ENCODE peak calls at places on chromosome 14, in four cellular contexts. One of them, this sample, is unnamed.

GRCh38 chr14:21343035-21343794 is 40.6 kb downstream of the SUPT16H start:
- DNase-seq in Panc1: no peak
- DNase-seq in HepG2: no peak
- DNase-seq in K562: no peak
- DNase-seq in this sample: no peak

GRCh38 chr14:94679941-94680340 is 67.8 kb downstream of the SERPINA3 start:
- DNase-seq in Panc1: no peak
- DNase-seq in HepG2: no peak
- DNase-seq in K562: no peak
- DNase-seq in this sample: no peak

GRCh38 chr14:22689186-22689585 is 45.0 kb upstream of the OR6J1 start:
- DNase-seq in Panc1: peak; percentile 53
- DNase-seq in HepG2: peak; percentile 91
- DNase-seq in K562: peak; percentile 24
- DNase-seq in this sample: peak; percentile 89

GRCh38 chr14:51398898-51399297 is 158.9 kb downstream of the TMX1 start:
- DNase-seq in Panc1: no peak
- DNase-seq in HepG2: no peak
- DNase-seq in K562: no peak
- DNase-seq in this sample: no peak

GRCh38 chr14:29755311-29756052 is 172.2 kb downstream of the PRKD1 start:
- DNase-seq in Panc1: no peak
- DNase-seq in HepG2: no peak
- DNase-seq in K562: no peak
- DNase-seq in this sample: no peak

GRCh38 chr14:103535891-103536565 is 7.0 kb downstream of the TRMT61A start:
- DNase-seq in Panc1: no peak
- DNase-seq in HepG2: no peak
- DNase-seq in K562: no peak
- DNase-seq in this sample: no peak

GRCh38 chr14:74574092-74574438 is 38.0 kb downstream of the LTBP2 start:
- DNase-seq in Panc1: no peak
- DNase-seq in HepG2: no peak
- DNase-seq in K562: no peak
- DNase-seq in this sample: no peak

GRCh38 chr14:75059642-75060041 is 4.2 kb downstream of the ACYP1 start:
- DNase-seq in Panc1: no peak
- DNase-seq in HepG2: no peak
- DNase-seq in K562: no peak
- DNase-seq in this sample: no peak

GRCh38 chr14:70721542-70721941 is 79.8 kb downstream of the TTC9 start:
- DNase-seq in Panc1: no peak
- DNase-seq in HepG2: peak; percentile 40
- DNase-seq in K562: no peak
- DNase-seq in this sample: no peak

GRCh38 chr14:21070083-21070609 is at the start of gene ARHGEF40:
- DNase-seq in Panc1: no peak
- DNase-seq in HepG2: no peak
- DNase-seq in K562: peak; percentile 58
- DNase-seq in this sample: no peak

GRCh38 chr14:104331871-104332605 is 193.7 kb downstream of the KIF26A start:
- DNase-seq in Panc1: no peak
- DNase-seq in HepG2: no peak
- DNase-seq in K562: peak; percentile 9
- DNase-seq in this sample: no peak

GRCh38 chr14:31945074-31945613 is 132.0 kb upstream of the ARHGAP5 start:
- DNase-seq in Panc1: no peak
- DNase-seq in HepG2: peak; percentile 60
- DNase-seq in K562: peak; percentile 11
- DNase-seq in this sample: no peak

GRCh38 chr14:24634158-24634557 is at the start of gene GZMB:
- DNase-seq in Panc1: no peak
- DNase-seq in HepG2: no peak
- DNase-seq in K562: no peak
- DNase-seq in this sample: no peak

GRCh38 chr14:79016828-79017505 is 846.8 kb downstream of the NRXN3 start:
- DNase-seq in Panc1: no peak
- DNase-seq in HepG2: peak; percentile 10
- DNase-seq in K562: no peak
- DNase-seq in this sample: no peak

GRCh38 chr14:62159314-62159713 is 397.1 kb downstream of the SNAPC1 start:
- DNase-seq in Panc1: no peak
- DNase-seq in HepG2: no peak
- DNase-seq in K562: no peak
- DNase-seq in this sample: no peak

GRCh38 chr14:62158779-62159178 is 396.6 kb downstream of the SNAPC1 start:
- DNase-seq in Panc1: no peak
- DNase-seq in HepG2: no peak
- DNase-seq in K562: no peak
- DNase-seq in this sample: no peak

GRCh38 chr14:62168564-62169155 is 406.4 kb downstream of the SNAPC1 start:
- DNase-seq in Panc1: no peak
- DNase-seq in HepG2: no peak
- DNase-seq in K562: no peak
- DNase-seq in this sample: no peak

GRCh38 chr14:62162998-62163589 is 400.9 kb downstream of the SNAPC1 start:
- DNase-seq in Panc1: peak; percentile 38
- DNase-seq in HepG2: peak; percentile 18
- DNase-seq in K562: peak; percentile 26
- DNase-seq in this sample: peak; percentile 23
- TF ChIP-seq TCF7L2 in Panc1: no peak
- TF ChIP-seq TCF7L2 in HepG2: no peak
- TF ChIP-seq TCF7L2 in K562: no peak
- TF ChIP-seq TCF7L2 in this sample: no peak

GRCh38 chr14:59253527-59253926 is 65.1 kb downstream of the DAAM1 start:
- DNase-seq in Panc1: no peak
- DNase-seq in HepG2: no peak
- DNase-seq in K562: no peak
- DNase-seq in this sample: no peak

GRCh38 chr14:59252772-59253500 is 64.5 kb downstream of the DAAM1 start:
- DNase-seq in Panc1: no peak
- DNase-seq in HepG2: no peak
- DNase-seq in K562: no peak
- DNase-seq in this sample: no peak

GRCh38 chr14:59251811-59252771 is 63.6 kb downstream of the DAAM1 start:
- DNase-seq in Panc1: no peak
- DNase-seq in HepG2: no peak
- DNase-seq in K562: no peak
- DNase-seq in this sample: no peak

GRCh38 chr14:59254146-59254910 is 65.9 kb downstream of the DAAM1 start:
- DNase-seq in Panc1: no peak
- DNase-seq in HepG2: no peak
- DNase-seq in K562: peak; percentile 17
- DNase-seq in this sample: no peak

DNA sequence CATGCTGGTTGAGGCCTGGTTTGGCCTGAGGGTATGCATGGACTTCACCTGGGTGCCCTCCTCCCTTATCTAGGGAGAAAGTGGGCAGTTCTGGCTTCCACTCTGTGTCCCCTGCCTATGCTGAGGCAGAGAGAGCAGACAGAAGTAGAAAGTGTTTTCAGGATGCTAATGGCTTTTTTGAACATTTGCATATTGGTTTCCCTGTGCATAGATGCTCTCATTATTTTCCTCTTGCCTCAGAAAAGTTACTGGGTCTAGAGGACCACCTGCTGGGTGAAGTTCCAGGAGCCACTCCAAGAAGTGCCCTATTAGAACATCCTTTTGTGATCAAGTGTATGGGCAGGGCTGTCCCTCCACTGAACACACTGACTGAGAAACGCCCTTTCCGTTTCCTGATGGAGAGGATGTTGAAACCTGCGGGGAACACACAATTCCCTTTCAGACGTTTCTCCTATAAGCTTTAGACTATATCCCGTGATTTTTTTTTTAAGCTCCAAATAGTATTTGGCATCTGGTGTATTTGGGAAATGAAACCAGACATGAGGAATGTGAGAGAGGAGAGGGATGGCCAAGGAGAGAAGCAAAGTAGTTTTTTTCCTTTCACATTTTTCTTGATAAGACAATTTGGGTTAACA is 66.6 kb downstream of the DAAM1 start:
- DNase-seq in Panc1: no peak
- DNase-seq in HepG2: no peak
- DNase-seq in K562: no peak
- DNase-seq in this sample: no peak
- TF ChIP-seq TCF7L2 in Panc1: no peak
- TF ChIP-seq TCF7L2 in HepG2: no peak
- TF ChIP-seq TCF7L2 in K562: no peak
- TF ChIP-seq TCF7L2 in this sample: no peak

GRCh38 chr14:101178184-101179072 is 274.9 kb upstream of the RTL1 start:
- DNase-seq in Panc1: no peak
- DNase-seq in HepG2: no peak
- DNase-seq in K562: no peak
- DNase-seq in this sample: no peak

GRCh38 chr14:101182476-101182875 is 279.0 kb upstream of the RTL1 start:
- DNase-seq in Panc1: no peak
- DNase-seq in HepG2: no peak
- DNase-seq in K562: no peak
- DNase-seq in this sample: no peak

GRCh38 chr14:101177301-101178055 is 274.0 kb upstream of the RTL1 start:
- DNase-seq in Panc1: no peak
- DNase-seq in HepG2: no peak
- DNase-seq in K562: no peak
- DNase-seq in this sample: no peak

GRCh38 chr14:101181717-101182313 is 278.3 kb upstream of the RTL1 start:
- DNase-seq in Panc1: no peak
- DNase-seq in HepG2: no peak
- DNase-seq in K562: no peak
- DNase-seq in this sample: no peak

GRCh38 chr14:101179691-101180211 is 276.2 kb upstream of the RTL1 start:
- DNase-seq in Panc1: no peak
- DNase-seq in HepG2: no peak
- DNase-seq in K562: no peak
- DNase-seq in this sample: no peak
- TF ChIP-seq TCF7L2 in Panc1: no peak
- TF ChIP-seq TCF7L2 in HepG2: no peak
- TF ChIP-seq TCF7L2 in K562: no peak
- TF ChIP-seq TCF7L2 in this sample: no peak

GRCh38 chr14:54919330-54919729 is 16.7 kb upstream of the GCH1 start:
- DNase-seq in Panc1: no peak
- DNase-seq in HepG2: no peak
- DNase-seq in K562: no peak
- DNase-seq in this sample: no peak
- TF ChIP-seq TCF7L2 in Panc1: no peak
- TF ChIP-seq TCF7L2 in HepG2: no peak
- TF ChIP-seq TCF7L2 in K562: no peak
- TF ChIP-seq TCF7L2 in this sample: no peak

GRCh38 chr14:36176524-36176923 is at the start of gene PTCSC3:
- DNase-seq in Panc1: no peak
- DNase-seq in HepG2: no peak
- DNase-seq in K562: no peak
- DNase-seq in this sample: no peak
- TF ChIP-seq TCF7L2 in Panc1: no peak
- TF ChIP-seq TCF7L2 in HepG2: no peak
- TF ChIP-seq TCF7L2 in K562: no peak
- TF ChIP-seq TCF7L2 in this sample: no peak

GRCh38 chr14:81125536-81125935 is 95.2 kb downstream of the GTF2A1 start:
- DNase-seq in Panc1: no peak
- DNase-seq in HepG2: no peak
- DNase-seq in K562: no peak
- DNase-seq in this sample: no peak
- TF ChIP-seq TCF7L2 in Panc1: no peak
- TF ChIP-seq TCF7L2 in HepG2: no peak
- TF ChIP-seq TCF7L2 in K562: no peak
- TF ChIP-seq TCF7L2 in this sample: no peak

GRCh38 chr14:69573205-69573840 is 1.3 kb downstream of the CCDC177 start:
- DNase-seq in Panc1: no peak
- DNase-seq in HepG2: no peak
- DNase-seq in K562: no peak
- DNase-seq in this sample: no peak

GRCh38 chr14:69574954-69575295 is 254 bp upstream of the CCDC177 start:
- DNase-seq in Panc1: no peak
- DNase-seq in HepG2: no peak
- DNase-seq in K562: no peak
- DNase-seq in this sample: no peak

GRCh38 chr14:69572634-69573135 is 2.0 kb downstream of the CCDC177 start:
- DNase-seq in Panc1: no peak
- DNase-seq in HepG2: no peak
- DNase-seq in K562: no peak
- DNase-seq in this sample: no peak

GRCh38 chr14:69573841-69574265 is 818 bp downstream of the CCDC177 start:
- DNase-seq in Panc1: no peak
- DNase-seq in HepG2: no peak
- DNase-seq in K562: no peak
- DNase-seq in this sample: no peak

DNA sequence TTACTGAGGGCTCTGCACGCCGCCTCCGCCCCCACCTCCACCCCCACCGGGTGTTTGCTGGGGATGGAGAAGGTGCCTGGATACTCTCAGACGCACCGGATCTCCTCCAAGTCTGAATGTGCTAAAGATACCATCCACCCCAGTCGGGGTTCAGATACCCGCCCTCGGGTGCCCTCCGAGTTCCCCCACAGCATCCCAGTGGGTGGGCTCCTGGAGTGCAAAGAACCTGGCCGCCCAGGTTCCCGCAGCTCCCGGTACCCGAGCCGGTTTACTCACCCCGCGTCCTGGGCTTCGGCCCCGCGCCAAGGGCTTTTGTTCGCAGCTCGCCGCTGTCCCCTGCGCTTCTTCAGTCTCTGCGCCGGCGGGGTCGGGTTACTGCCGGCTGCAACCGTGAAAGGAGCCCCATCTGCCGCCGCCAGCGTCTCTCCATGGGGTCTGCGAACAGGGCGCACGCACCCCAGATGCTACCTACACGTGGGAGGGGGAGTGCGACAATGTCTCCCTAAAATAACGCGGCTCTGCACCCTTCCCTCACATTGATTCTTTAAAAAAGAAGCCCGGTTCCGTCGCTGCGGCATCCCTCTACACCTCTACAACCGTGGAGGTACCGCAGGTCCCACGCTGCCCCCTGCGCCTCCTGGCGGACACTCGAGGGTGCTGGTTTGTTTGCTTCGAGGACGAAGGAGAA is at the start of gene CCDC177:
- DNase-seq in Panc1: peak; percentile 15
- DNase-seq in HepG2: peak; percentile 28
- DNase-seq in K562: peak; percentile 57
- DNase-seq in this sample: peak; percentile 21
- TF ChIP-seq TCF7L2 in Panc1: no peak
- TF ChIP-seq TCF7L2 in HepG2: no peak
- TF ChIP-seq TCF7L2 in K562: no peak
- TF ChIP-seq TCF7L2 in this sample: no peak

This sample was measured in HCT116.